ENCODE peak calls at places on chromosomes 1 and 21, in six cellular contexts. K, L, A, V, T and Q are unnamed samples.

GRCh38 chr1:117586747-117587478 is 18.9 kb upstream of the TENT5C start:
- DNase-seq in V (peak; percentile 5), K (no peak), A (no peak), T (no peak), L (no peak), Q (no peak)

GRCh38 chr1:37561794-37562132 is 5.0 kb downstream of the DNALI1 start:
- DNase-seq in A (no peak), V (no peak), K (no peak), T (no peak), L (peak; percentile 73), Q (peak; percentile 5)

GRCh38 chr1:18949689-18950414 is 6.6 kb downstream of the IFFO2 start:
- DNase-seq in K (peak; percentile 57), A (no peak), L (no peak), T (no peak), V (peak; percentile 47), Q (no peak)

GRCh38 chr1:234902774-234903173 is 225.9 kb downstream of the TOMM20 start:
- DNase-seq in V (no peak), L (no peak), K (no peak), T (no peak), A (no peak), Q (no peak)

GRCh38 chr1:223713546-223714420 is 1.4 kb downstream of the CAPN2 start:
- DNase-seq in A (no peak), V (peak; percentile 77), T (no peak), K (no peak), L (no peak), Q (peak; percentile 31)

GRCh38 chr1:236568285-236568894 is 35.9 kb downstream of the HEATR1 start:
- DNase-seq in K (no peak), L (no peak), T (no peak), V (no peak), A (no peak), Q (no peak)

GRCh38 chr1:170366980-170367379 is 165.0 kb upstream of the GORAB start:
- DNase-seq in L (no peak), A (no peak), T (no peak), V (no peak), K (no peak), Q (no peak)

GRCh38 chr21:42845296-42845965 is 33.9 kb downstream of the WDR4 start:
- DNase-seq in T (no peak), L (peak; percentile 5), V (no peak), A (peak; percentile 20), K (no peak), Q (no peak)

GRCh38 chr1:166139735-166140134 is 27.1 kb downstream of the FAM78B start:
- DNase-seq in A (no peak), V (no peak), K (no peak), L (no peak), T (no peak), Q (no peak)

GRCh38 chr1:92804721-92805169 is 19.8 kb upstream of the EVI5 start:
- DNase-seq in T (no peak), V (peak; percentile 97), K (peak; percentile 7), L (no peak), A (peak; percentile 63), Q (peak; percentile 10)

GRCh38 chr1:159712080-159712479 is 2.3 kb downstream of the CRP start:
- DNase-seq in L (no peak), A (no peak), K (no peak), T (no peak), V (no peak), Q (no peak)

GRCh38 chr1:26961826-26962225 is 1.6 kb upstream of the KDF1 start:
- DNase-seq in T (no peak), V (peak; percentile 73), A (peak; percentile 57), L (no peak), K (no peak), Q (no peak)

GRCh38 chr1:2860476-2861142 is 59.1 kb upstream of the TTC34 start:
- DNase-seq in K (no peak), L (no peak), V (no peak), A (no peak), T (no peak), Q (no peak)

GRCh38 chr1:204478166-204478899 is 16.3 kb downstream of the PIK3C2B start:
- DNase-seq in A (no peak), K (no peak), V (no peak), L (no peak), T (no peak), Q (no peak)

GRCh38 chr1:67746299-67746698 is 61.3 kb downstream of the GADD45A start:
- DNase-seq in T (no peak), L (no peak), A (no peak), V (no peak), K (no peak), Q (no peak)

GRCh38 chr1:6035719-6036118 is 10.0 kb upstream of the KCNAB2 start:
- DNase-seq in T (no peak), K (no peak), V (no peak), A (no peak), L (no peak), Q (no peak)

GRCh38 chr1:37850352-37850955 is 8.9 kb downstream of the MTF1 start:
- DNase-seq in T (no peak), K (no peak), V (peak; percentile 8), A (no peak), L (no peak), Q (no peak)

GRCh38 chr21:17613242-17613676 is 558 bp upstream of the BTG3 start:
- DNase-seq in L (no peak), T (peak; percentile 41), A (no peak), K (no peak), V (peak; percentile 42), Q (no peak)

GRCh38 chr1:8397511-8397910 is 79.6 kb downstream of the SLC45A1 start:
- DNase-seq in V (peak; percentile 67), A (no peak), L (no peak), K (no peak), T (no peak), Q (no peak)

GRCh38 chr1:174060090-174060489 is 37.9 kb upstream of the RC3H1 start:
- DNase-seq in V (peak; percentile 73), K (no peak), A (no peak), T (no peak), L (no peak), Q (no peak)

GRCh38 chr1:56575865-56576264 is 3.5 kb downstream of the PLPP3 start:
- DNase-seq in L (no peak), A (no peak), K (no peak), V (no peak), T (no peak), Q (no peak)

GRCh38 chr21:45319461-45320211 is 31.9 kb upstream of the POFUT2 start:
- DNase-seq in L (no peak), V (peak; percentile 100), K (no peak), A (no peak), T (no peak), Q (no peak)

GRCh38 chr1:208165659-208166058 is 78.5 kb downstream of the PLXNA2 start:
- DNase-seq in A (no peak), T (no peak), V (no peak), K (no peak), L (no peak), Q (no peak)

GRCh38 chr1:119298687-119299086 is 69.9 kb upstream of the HAO2 start:
- DNase-seq in K (no peak), A (peak; percentile 89), L (no peak), V (peak; percentile 64), T (no peak), Q (no peak)

GRCh38 chr1:20195464-20195780 is 9.1 kb upstream of the PLA2G2C start:
- DNase-seq in L (no peak), A (no peak), T (no peak), V (no peak), K (no peak), Q (no peak)

GRCh38 chr1:23964235-23964668 is 4.6 kb downstream of the PNRC2 start:
- DNase-seq in L (no peak), T (no peak), V (peak; percentile 27), K (no peak), A (no peak), Q (no peak)

GRCh38 chr1:206839006-206839560 is 26.3 kb upstream of the IL20 start:
- DNase-seq in V (peak; percentile 32), A (no peak), T (no peak), K (no peak), L (no peak), Q (no peak)

GRCh38 chr21:33975548-33976081 is 60.0 kb upstream of the ATP5PO start:
- DNase-seq in V (peak; percentile 85), L (no peak), A (no peak), K (no peak), T (no peak), Q (peak; percentile 36)

GRCh38 chr1:19648689-19649088 is 4.6 kb downstream of the NBL1 start:
- DNase-seq in A (no peak), L (peak; percentile 43), K (no peak), V (peak; percentile 45), T (no peak), Q (no peak)

GRCh38 chr1:19936061-19936750 is 12.8 kb upstream of the PLA2G2E start:
- DNase-seq in V (no peak), K (no peak), L (no peak), A (no peak), T (no peak), Q (no peak)

GRCh38 chr1:119871881-119872280 is 24.4 kb downstream of the ADAM30 start:
- DNase-seq in T (no peak), A (no peak), L (no peak), V (peak; percentile 65), K (no peak), Q (no peak)

GRCh38 chr1:160494620-160495019 is 28.4 kb downstream of the SLAMF6 start:
- DNase-seq in K (no peak), L (no peak), A (no peak), T (no peak), V (peak; percentile 7), Q (no peak)